ENCODE peak calls at places on chromosomes 6 and 20, in seven cellular contexts. One of them, this sample, is unnamed.

GRCh38 chr6:141133836-141134235 is 998.9 kb upstream of the GJE1 start:
- DNase-seq in ecto neural progenitor cell: no peak
- DNase-seq in stimulated activated CD8-positive, alpha-beta memory T cell treated with anti-CD3 and anti-CD28 coated beads, Interleukin-4, amount 100 ng/mL, for 1 hour: no peak
- DNase-seq in fibroblast of the conjunctiva: no peak
- DNase-seq in epithelial cell of esophagus: no peak
- DNase-seq in stimulated activated CD4-positive, alpha-beta T cell treated with anti-CD3 and anti-CD28 coated beads, Interleukin-2, amount 100 ng/mL, for 48 hours: no peak
- DNase-seq in cerebellar cortex: no peak
- DNase-seq in this sample: no peak

GRCh38 chr20:30503992-30504570 is 753.4 kb upstream of the DEFB115 start:
- DNase-seq in stimulated activated CD8-positive, alpha-beta memory T cell treated with anti-CD3 and anti-CD28 coated beads, Interleukin-4, amount 100 ng/mL, for 1 hour: no peak
- DNase-seq in epithelial cell of esophagus: no peak
- DNase-seq in cerebellar cortex: no peak
- DNase-seq in fibroblast of the conjunctiva: no peak
- DNase-seq in stimulated activated CD4-positive, alpha-beta T cell treated with anti-CD3 and anti-CD28 coated beads, Interleukin-2, amount 100 ng/mL, for 48 hours: no peak
- DNase-seq in ecto neural progenitor cell: no peak
- DNase-seq in this sample: no peak

GRCh38 chr6:13024616-13025015 is 303.7 kb downstream of the TBC1D7 start:
- DNase-seq in epithelial cell of esophagus: no peak
- DNase-seq in stimulated activated CD8-positive, alpha-beta memory T cell treated with anti-CD3 and anti-CD28 coated beads, Interleukin-4, amount 100 ng/mL, for 1 hour: no peak
- DNase-seq in fibroblast of the conjunctiva: no peak
- DNase-seq in cerebellar cortex: no peak
- DNase-seq in ecto neural progenitor cell: no peak
- DNase-seq in stimulated activated CD4-positive, alpha-beta T cell treated with anti-CD3 and anti-CD28 coated beads, Interleukin-2, amount 100 ng/mL, for 48 hours: no peak
- DNase-seq in this sample: no peak

GRCh38 chr6:163808231-163808630 is 393.7 kb downstream of the QKI start:
- DNase-seq in ecto neural progenitor cell: no peak
- DNase-seq in epithelial cell of esophagus: no peak
- DNase-seq in fibroblast of the conjunctiva: no peak
- DNase-seq in stimulated activated CD8-positive, alpha-beta memory T cell treated with anti-CD3 and anti-CD28 coated beads, Interleukin-4, amount 100 ng/mL, for 1 hour: no peak
- DNase-seq in cerebellar cortex: no peak
- DNase-seq in stimulated activated CD4-positive, alpha-beta T cell treated with anti-CD3 and anti-CD28 coated beads, Interleukin-2, amount 100 ng/mL, for 48 hours: no peak
- DNase-seq in this sample: no peak

GRCh38 chr6:133630651-133631050 is 258.3 kb upstream of the TCF21 start:
- DNase-seq in stimulated activated CD4-positive, alpha-beta T cell treated with anti-CD3 and anti-CD28 coated beads, Interleukin-2, amount 100 ng/mL, for 48 hours: no peak
- DNase-seq in epithelial cell of esophagus: no peak
- DNase-seq in stimulated activated CD8-positive, alpha-beta memory T cell treated with anti-CD3 and anti-CD28 coated beads, Interleukin-4, amount 100 ng/mL, for 1 hour: no peak
- DNase-seq in cerebellar cortex: no peak
- DNase-seq in ecto neural progenitor cell: no peak
- DNase-seq in fibroblast of the conjunctiva: no peak
- DNase-seq in this sample: no peak

GRCh38 chr20:57707849-57708693 is 1.7 kb downstream of the PMEPA1 start:
- DNase-seq in stimulated activated CD8-positive, alpha-beta memory T cell treated with anti-CD3 and anti-CD28 coated beads, Interleukin-4, amount 100 ng/mL, for 1 hour: no peak
- DNase-seq in epithelial cell of esophagus: peak
- DNase-seq in ecto neural progenitor cell: no peak
- DNase-seq in stimulated activated CD4-positive, alpha-beta T cell treated with anti-CD3 and anti-CD28 coated beads, Interleukin-2, amount 100 ng/mL, for 48 hours: no peak
- DNase-seq in cerebellar cortex: no peak
- DNase-seq in fibroblast of the conjunctiva: no peak
- DNase-seq in this sample: no peak

GRCh38 chr6:83770910-83771309 is 62.0 kb upstream of the SNAP91 start:
- DNase-seq in epithelial cell of esophagus: no peak
- DNase-seq in fibroblast of the conjunctiva: no peak
- DNase-seq in cerebellar cortex: no peak
- DNase-seq in stimulated activated CD8-positive, alpha-beta memory T cell treated with anti-CD3 and anti-CD28 coated beads, Interleukin-4, amount 100 ng/mL, for 1 hour: no peak
- DNase-seq in stimulated activated CD4-positive, alpha-beta T cell treated with anti-CD3 and anti-CD28 coated beads, Interleukin-2, amount 100 ng/mL, for 48 hours: no peak
- DNase-seq in ecto neural progenitor cell: no peak
- DNase-seq in this sample: no peak

GRCh38 chr6:145539831-145540230 is 195.5 kb downstream of the EPM2A start:
- DNase-seq in stimulated activated CD4-positive, alpha-beta T cell treated with anti-CD3 and anti-CD28 coated beads, Interleukin-2, amount 100 ng/mL, for 48 hours: no peak
- DNase-seq in stimulated activated CD8-positive, alpha-beta memory T cell treated with anti-CD3 and anti-CD28 coated beads, Interleukin-4, amount 100 ng/mL, for 1 hour: no peak
- DNase-seq in ecto neural progenitor cell: no peak
- DNase-seq in epithelial cell of esophagus: peak
- DNase-seq in cerebellar cortex: no peak
- DNase-seq in fibroblast of the conjunctiva: no peak
- DNase-seq in this sample: no peak

GRCh38 chr6:89729818-89730217 is 89.8 kb downstream of the MDN1 start:
- DNase-seq in cerebellar cortex: no peak
- DNase-seq in stimulated activated CD8-positive, alpha-beta memory T cell treated with anti-CD3 and anti-CD28 coated beads, Interleukin-4, amount 100 ng/mL, for 1 hour: no peak
- DNase-seq in stimulated activated CD4-positive, alpha-beta T cell treated with anti-CD3 and anti-CD28 coated beads, Interleukin-2, amount 100 ng/mL, for 48 hours: no peak
- DNase-seq in epithelial cell of esophagus: no peak
- DNase-seq in ecto neural progenitor cell: no peak
- DNase-seq in fibroblast of the conjunctiva: no peak
- DNase-seq in this sample: no peak

GRCh38 chr6:57097596-57097995 is 7.6 kb downstream of the ZNF451 start:
- DNase-seq in stimulated activated CD4-positive, alpha-beta T cell treated with anti-CD3 and anti-CD28 coated beads, Interleukin-2, amount 100 ng/mL, for 48 hours: no peak
- DNase-seq in ecto neural progenitor cell: no peak
- DNase-seq in epithelial cell of esophagus: peak
- DNase-seq in cerebellar cortex: no peak
- DNase-seq in stimulated activated CD8-positive, alpha-beta memory T cell treated with anti-CD3 and anti-CD28 coated beads, Interleukin-4, amount 100 ng/mL, for 1 hour: no peak
- DNase-seq in fibroblast of the conjunctiva: no peak
- DNase-seq in this sample: no peak

GRCh38 chr6:41727705-41728072 is 7.7 kb downstream of the TFEB start:
- DNase-seq in stimulated activated CD8-positive, alpha-beta memory T cell treated with anti-CD3 and anti-CD28 coated beads, Interleukin-4, amount 100 ng/mL, for 1 hour: no peak
- DNase-seq in epithelial cell of esophagus: no peak
- DNase-seq in cerebellar cortex: no peak
- DNase-seq in fibroblast of the conjunctiva: no peak
- DNase-seq in ecto neural progenitor cell: no peak
- DNase-seq in stimulated activated CD4-positive, alpha-beta T cell treated with anti-CD3 and anti-CD28 coated beads, Interleukin-2, amount 100 ng/mL, for 48 hours: no peak
- DNase-seq in this sample: no peak

GRCh38 chr6:72621243-72622093 is at the start of gene KCNQ5:
- DNase-seq in ecto neural progenitor cell: peak
- DNase-seq in epithelial cell of esophagus: peak
- DNase-seq in cerebellar cortex: no peak
- DNase-seq in stimulated activated CD4-positive, alpha-beta T cell treated with anti-CD3 and anti-CD28 coated beads, Interleukin-2, amount 100 ng/mL, for 48 hours: peak
- DNase-seq in stimulated activated CD8-positive, alpha-beta memory T cell treated with anti-CD3 and anti-CD28 coated beads, Interleukin-4, amount 100 ng/mL, for 1 hour: no peak
- DNase-seq in fibroblast of the conjunctiva: no peak
- DNase-seq in this sample: no peak

GRCh38 chr6:20647585-20647984 is 113.3 kb downstream of the CDKAL1 start:
- DNase-seq in stimulated activated CD4-positive, alpha-beta T cell treated with anti-CD3 and anti-CD28 coated beads, Interleukin-2, amount 100 ng/mL, for 48 hours: no peak
- DNase-seq in cerebellar cortex: no peak
- DNase-seq in ecto neural progenitor cell: no peak
- DNase-seq in epithelial cell of esophagus: no peak
- DNase-seq in fibroblast of the conjunctiva: no peak
- DNase-seq in stimulated activated CD8-positive, alpha-beta memory T cell treated with anti-CD3 and anti-CD28 coated beads, Interleukin-4, amount 100 ng/mL, for 1 hour: no peak
- DNase-seq in this sample: no peak

GRCh38 chr6:81450180-81450579 is 302.3 kb downstream of the TENT5A start:
- DNase-seq in cerebellar cortex: no peak
- DNase-seq in ecto neural progenitor cell: no peak
- DNase-seq in stimulated activated CD8-positive, alpha-beta memory T cell treated with anti-CD3 and anti-CD28 coated beads, Interleukin-4, amount 100 ng/mL, for 1 hour: no peak
- DNase-seq in stimulated activated CD4-positive, alpha-beta T cell treated with anti-CD3 and anti-CD28 coated beads, Interleukin-2, amount 100 ng/mL, for 48 hours: no peak
- DNase-seq in fibroblast of the conjunctiva: peak
- DNase-seq in epithelial cell of esophagus: peak
- DNase-seq in this sample: no peak

GRCh38 chr6:48985025-48985424 is 478.0 kb downstream of the MMUT start:
- DNase-seq in ecto neural progenitor cell: no peak
- DNase-seq in stimulated activated CD8-positive, alpha-beta memory T cell treated with anti-CD3 and anti-CD28 coated beads, Interleukin-4, amount 100 ng/mL, for 1 hour: no peak
- DNase-seq in cerebellar cortex: no peak
- DNase-seq in fibroblast of the conjunctiva: peak
- DNase-seq in stimulated activated CD4-positive, alpha-beta T cell treated with anti-CD3 and anti-CD28 coated beads, Interleukin-2, amount 100 ng/mL, for 48 hours: no peak
- DNase-seq in epithelial cell of esophagus: no peak
- DNase-seq in this sample: no peak

GRCh38 chr6:154447929-154448328 is 62.6 kb downstream of the CNKSR3 start:
- DNase-seq in cerebellar cortex: no peak
- DNase-seq in epithelial cell of esophagus: no peak
- DNase-seq in fibroblast of the conjunctiva: no peak
- DNase-seq in ecto neural progenitor cell: no peak
- DNase-seq in stimulated activated CD4-positive, alpha-beta T cell treated with anti-CD3 and anti-CD28 coated beads, Interleukin-2, amount 100 ng/mL, for 48 hours: no peak
- DNase-seq in stimulated activated CD8-positive, alpha-beta memory T cell treated with anti-CD3 and anti-CD28 coated beads, Interleukin-4, amount 100 ng/mL, for 1 hour: no peak
- DNase-seq in this sample: no peak

GRCh38 chr6:1439349-1439748 is 50.0 kb downstream of the FOXF2 start:
- DNase-seq in cerebellar cortex: no peak
- DNase-seq in fibroblast of the conjunctiva: no peak
- DNase-seq in ecto neural progenitor cell: no peak
- DNase-seq in epithelial cell of esophagus: no peak
- DNase-seq in stimulated activated CD4-positive, alpha-beta T cell treated with anti-CD3 and anti-CD28 coated beads, Interleukin-2, amount 100 ng/mL, for 48 hours: no peak
- DNase-seq in stimulated activated CD8-positive, alpha-beta memory T cell treated with anti-CD3 and anti-CD28 coated beads, Interleukin-4, amount 100 ng/mL, for 1 hour: no peak
- DNase-seq in this sample: no peak

GRCh38 chr6:18496462-18496861 is 109.3 kb downstream of the RNF144B start:
- DNase-seq in stimulated activated CD8-positive, alpha-beta memory T cell treated with anti-CD3 and anti-CD28 coated beads, Interleukin-4, amount 100 ng/mL, for 1 hour: no peak
- DNase-seq in fibroblast of the conjunctiva: no peak
- DNase-seq in ecto neural progenitor cell: no peak
- DNase-seq in epithelial cell of esophagus: no peak
- DNase-seq in cerebellar cortex: no peak
- DNase-seq in stimulated activated CD4-positive, alpha-beta T cell treated with anti-CD3 and anti-CD28 coated beads, Interleukin-2, amount 100 ng/mL, for 48 hours: no peak
- DNase-seq in this sample: no peak

GRCh38 chr6:147000545-147001488 is 203.4 kb upstream of the STXBP5 start:
- DNase-seq in fibroblast of the conjunctiva: peak
- DNase-seq in stimulated activated CD4-positive, alpha-beta T cell treated with anti-CD3 and anti-CD28 coated beads, Interleukin-2, amount 100 ng/mL, for 48 hours: no peak
- DNase-seq in stimulated activated CD8-positive, alpha-beta memory T cell treated with anti-CD3 and anti-CD28 coated beads, Interleukin-4, amount 100 ng/mL, for 1 hour: no peak
- DNase-seq in cerebellar cortex: no peak
- DNase-seq in ecto neural progenitor cell: no peak
- DNase-seq in epithelial cell of esophagus: peak
- DNase-seq in this sample: no peak

This sample was measured in HL-60.